ENCODE peak calls at places on chromosomes 4 and X, in seven cellular contexts. E, K, Z, T, A, N and X are unnamed samples.

GRCh38 chr4:189850239-189850856 is 90.3 kb upstream of the FRG1 start:
- DNase-seq in A (no peak), K (no peak), T (no peak), Z (no peak), N (no peak), E (no peak), X (no peak)

GRCh38 chr4:181566490-181566889 is 676.7 kb upstream of the TENM3 start:
- DNase-seq in A (no peak), T (no peak), K (no peak), N (no peak), E (no peak), Z (peak; percentile 77), X (no peak)

GRCh38 chrX:101482296-101482695 is 3.0 kb upstream of the ARMCX4 start:
- DNase-seq in Z (no peak), K (no peak), N (no peak), T (no peak), A (no peak), E (no peak), X (no peak)

GRCh38 chrX:43707812-43708548 is 51.9 kb downstream of the MAOA start:
- DNase-seq in T (no peak), E (no peak), Z (no peak), N (no peak), K (no peak), A (no peak), X (no peak)

GRCh38 chrX:2325076-2325784 is 175.5 kb downstream of the DHRSX start:
- DNase-seq in T (no peak), N (peak; percentile 84), A (peak; percentile 63), K (no peak), Z (peak; percentile 49), E (no peak), X (no peak)

GRCh38 chr4:24394041-24394440 is 190.3 kb downstream of the DHX15 start:
- DNase-seq in E (no peak), N (no peak), T (no peak), Z (no peak), A (no peak), K (no peak), X (no peak)

GRCh38 chr4:75769044-75769443 is 44.7 kb downstream of the USO1 start:
- DNase-seq in E (no peak), T (no peak), K (no peak), N (no peak), Z (no peak), A (no peak), X (no peak)

GRCh38 chrX:115264009-115264408 is 25.5 kb upstream of the LUZP4 start:
- DNase-seq in K (no peak), N (no peak), Z (peak; percentile 15), T (no peak), A (no peak), E (no peak), X (no peak)

GRCh38 chr4:54539500-54540029 is 118.2 kb upstream of the KIT start:
- DNase-seq in E (no peak), A (no peak), T (no peak), Z (peak; percentile 87), K (no peak), N (peak; percentile 64), X (peak; percentile 6)

GRCh38 chr4:80215449-80216052 is 18.2 kb downstream of the PRDM8 start:
- DNase-seq in N (peak; percentile 41), K (no peak), Z (no peak), T (no peak), A (no peak), E (no peak), X (peak; percentile 1)

GRCh38 chrX:3175659-3176438 is 134.6 kb downstream of the ARSF start:
- DNase-seq in T (no peak), K (no peak), Z (no peak), A (no peak), N (peak; percentile 1), E (no peak), X (no peak)

GRCh38 chrX:45202171-45202570 is 1.5 kb upstream of the DIPK2B start:
- DNase-seq in K (no peak), Z (no peak), A (no peak), E (no peak), T (no peak), N (no peak), X (no peak)

GRCh38 chr4:80486603-80487002 is 151.1 kb downstream of the CFAP299 start:
- DNase-seq in A (no peak), Z (no peak), N (no peak), T (no peak), E (no peak), K (no peak), X (no peak)

DNA sequence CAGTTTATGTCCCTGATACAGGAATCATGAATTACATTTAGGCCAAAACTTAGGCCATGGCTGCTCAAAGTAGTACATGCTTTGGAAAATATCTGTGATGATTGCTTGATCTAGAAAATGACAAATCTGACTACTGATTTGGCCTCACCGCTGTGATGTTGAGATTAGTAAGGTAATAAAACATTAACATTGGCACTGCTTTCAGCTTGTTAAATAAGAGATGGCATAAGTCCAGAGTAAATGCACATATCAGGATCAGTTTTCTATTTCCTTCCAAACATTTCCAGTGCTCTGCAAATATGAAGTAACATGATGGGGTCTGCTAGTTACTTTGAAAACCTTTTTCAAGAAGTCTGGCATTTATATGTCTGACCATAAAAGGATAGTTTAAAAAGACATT is 687.3 kb upstream of the ACTRT1 start:
- DNase-seq in Z (no peak), T (no peak), A (no peak), E (no peak), K (no peak), N (no peak), X (no peak)
- TF ChIP-seq SIN3A in Z (no peak), T (no peak), A (no peak), E (no peak), K (no peak), N (no peak), X (no peak)

GRCh38 chr4:2939383-2940243 is 23.6 kb downstream of the NOP14 start:
- DNase-seq in E (no peak), A (no peak), T (no peak), N (no peak), K (no peak), Z (no peak), X (no peak)

GRCh38 chr4:2942037-2942531 is 21.1 kb downstream of the NOP14 start:
- DNase-seq in T (no peak), N (no peak), Z (no peak), A (no peak), E (no peak), K (no peak), X (no peak)

GRCh38 chr4:2942532-2943363 is 20.5 kb downstream of the NOP14 start:
- DNase-seq in N (no peak), A (no peak), Z (no peak), K (no peak), T (no peak), E (no peak), X (no peak)

GRCh38 chr4:2940267-2941137 is 22.7 kb downstream of the NOP14 start:
- DNase-seq in K (no peak), T (no peak), N (no peak), A (no peak), E (no peak), Z (no peak), X (no peak)

DNA sequence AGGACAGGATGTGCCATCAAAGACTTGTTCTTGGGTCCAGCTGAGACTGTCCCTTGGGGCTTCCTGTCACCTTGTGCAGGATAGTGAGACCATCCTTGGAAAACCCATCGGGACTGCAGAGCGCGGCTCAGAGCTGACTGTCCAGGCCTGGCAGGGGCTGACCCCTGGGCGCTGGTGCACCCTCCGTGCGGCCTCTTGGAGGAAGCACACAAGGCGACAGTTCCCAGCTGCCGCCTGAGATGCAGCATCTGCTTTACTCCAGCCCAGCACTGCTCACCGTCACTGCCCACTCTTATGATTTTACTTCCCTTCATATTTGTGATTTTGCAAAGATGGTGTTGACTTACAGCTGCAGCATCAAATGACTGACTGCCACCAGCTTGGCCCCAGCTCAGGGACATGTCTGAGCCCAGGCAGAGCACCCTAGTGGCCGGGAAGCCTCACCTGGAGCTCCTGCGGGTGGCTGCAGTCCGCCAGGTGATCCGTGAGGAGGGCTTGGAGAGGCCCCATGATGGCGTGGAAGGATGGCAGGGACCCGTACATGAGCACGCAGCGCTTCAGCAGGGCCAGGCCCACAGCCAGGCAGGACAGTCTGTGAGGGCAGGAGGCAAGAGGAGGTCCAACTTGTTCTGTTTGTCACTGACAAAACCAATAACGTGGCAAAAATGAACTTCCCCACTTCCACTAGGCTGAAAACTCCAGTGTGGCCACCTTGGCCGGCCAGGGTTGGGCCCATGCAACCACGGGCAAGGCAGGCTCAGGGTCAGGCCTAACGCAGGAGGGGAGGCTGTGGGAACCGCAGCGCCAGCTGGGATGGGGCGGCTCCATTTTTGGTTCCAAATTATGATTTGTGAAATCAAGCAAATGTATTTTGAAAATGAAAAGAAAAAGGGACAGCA is 21.8 kb downstream of the NOP14 start:
- DNase-seq in E (no peak), T (no peak), A (no peak), Z (no peak), K (no peak), N (no peak), X (no peak)
- TF ChIP-seq SIN3A in E (no peak), T (no peak), A (no peak), Z (no peak), K (no peak), N (no peak), X (no peak)

GRCh38 chr4:140343303-140343702 is 30.1 kb upstream of the SCOC start:
- DNase-seq in K (no peak), T (no peak), E (peak; percentile 31), Z (no peak), N (no peak), A (no peak), X (no peak)
- TF ChIP-seq SIN3A in K (no peak), T (no peak), E (no peak), Z (no peak), N (no peak), A (no peak), X (no peak)

GRCh38 chr4:23332266-23332665 is 557.6 kb downstream of the PPARGC1A start:
- DNase-seq in K (no peak), Z (no peak), A (no peak), E (no peak), T (no peak), N (no peak), X (no peak)

GRCh38 chr4:23337292-23337691 is 552.6 kb downstream of the PPARGC1A start:
- DNase-seq in Z (no peak), E (no peak), T (no peak), K (no peak), N (no peak), A (no peak), X (no peak)

GRCh38 chr4:23333556-23333945 is 556.3 kb downstream of the PPARGC1A start:
- DNase-seq in N (no peak), A (no peak), Z (no peak), T (no peak), E (no peak), K (no peak), X (no peak)

DNA sequence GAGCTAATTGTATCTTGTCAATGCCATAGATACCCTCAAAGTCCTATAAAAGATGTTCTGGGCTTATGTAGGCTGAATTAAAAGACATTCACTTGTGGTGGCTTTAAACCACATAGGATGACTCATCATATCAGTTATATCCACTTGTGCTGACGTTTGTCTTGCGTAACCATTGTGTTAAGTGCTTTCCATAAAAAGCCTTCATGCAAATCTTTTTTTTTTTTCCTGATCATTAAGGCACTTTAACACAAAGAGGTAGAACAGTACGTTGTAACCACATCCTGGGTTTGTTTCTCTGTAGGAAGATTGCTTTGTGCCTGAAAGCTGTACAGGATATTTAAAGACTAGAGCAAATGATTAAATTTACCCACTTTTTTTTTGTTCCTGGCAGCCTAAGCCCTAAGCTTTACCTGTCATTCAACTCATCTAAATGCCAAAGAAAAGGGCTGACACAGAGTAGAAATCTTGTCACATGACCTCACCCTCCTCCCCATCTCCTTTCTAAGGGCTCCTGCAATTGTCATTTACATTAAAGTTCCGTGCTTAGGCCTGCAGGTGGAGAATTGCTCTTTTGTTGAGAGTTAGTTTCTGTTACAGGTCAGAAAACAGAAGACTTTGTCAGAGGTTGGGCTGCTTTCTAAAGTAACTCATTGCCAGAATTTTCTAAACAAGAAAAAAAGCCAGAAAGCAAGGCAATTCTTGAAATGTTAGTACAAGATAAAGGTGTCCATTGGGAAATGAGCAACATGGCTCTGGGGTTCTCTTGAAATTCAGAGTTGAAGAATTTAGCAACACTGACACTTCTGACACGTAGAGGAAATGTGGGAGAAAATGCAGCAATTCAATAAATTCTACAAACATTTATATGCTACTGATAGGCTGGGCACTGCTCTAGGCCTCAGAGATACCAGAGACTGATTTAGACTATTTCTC is 555.6 kb downstream of the PPARGC1A start:
- DNase-seq in Z (no peak), E (no peak), T (no peak), K (no peak), A (peak; percentile 39), N (peak; percentile 59), X (no peak)
- TF ChIP-seq SIN3A in Z (no peak), E (no peak), T (no peak), K (no peak), A (no peak), N (no peak), X (no peak)